ENCODE peak calls at places on chromosome 7, in five cellular contexts. One of them, this sample, is unnamed.

GRCh38 chr7:30433082-30433481 is 45.5 kb downstream of the NOD1 start:
- DNase-seq in stimulated activated naive CD8-positive, alpha-beta T cell treated with anti-CD3 and anti-CD28 coated beads, Interleukin-15, Interleukin-2, amounts not matched to agents 100 U/mL and 50 U/mL, for 24 hours: no peak
- DNase-seq in HTR-8/SVneo: no peak
- DNase-seq in COR-L47: no peak
- DNase-seq in NCI-H2107: no peak
- DNase-seq in this sample: no peak

GRCh38 chr7:137001478-137001877 is 133.0 kb downstream of the CHRM2 start:
- DNase-seq in NCI-H2107: no peak
- DNase-seq in HTR-8/SVneo: no peak
- DNase-seq in COR-L47: no peak
- DNase-seq in stimulated activated naive CD8-positive, alpha-beta T cell treated with anti-CD3 and anti-CD28 coated beads, Interleukin-15, Interleukin-2, amounts not matched to agents 100 U/mL and 50 U/mL, for 24 hours: no peak
- DNase-seq in this sample: no peak

GRCh38 chr7:83672157-83672556 is 23.2 kb upstream of the SEMA3E start:
- DNase-seq in HTR-8/SVneo: no peak
- DNase-seq in stimulated activated naive CD8-positive, alpha-beta T cell treated with anti-CD3 and anti-CD28 coated beads, Interleukin-15, Interleukin-2, amounts not matched to agents 100 U/mL and 50 U/mL, for 24 hours: no peak
- DNase-seq in NCI-H2107: no peak
- DNase-seq in COR-L47: peak
- DNase-seq in this sample: no peak

GRCh38 chr7:100208911-100209408 is 10.8 kb upstream of the PVRIG start:
- DNase-seq in HTR-8/SVneo: no peak
- DNase-seq in COR-L47: no peak
- DNase-seq in stimulated activated naive CD8-positive, alpha-beta T cell treated with anti-CD3 and anti-CD28 coated beads, Interleukin-15, Interleukin-2, amounts not matched to agents 100 U/mL and 50 U/mL, for 24 hours: peak
- DNase-seq in NCI-H2107: no peak
- DNase-seq in this sample: no peak

GRCh38 chr7:11193131-11193867 is 219.6 kb downstream of the PHF14 start:
- DNase-seq in COR-L47: peak
- DNase-seq in HTR-8/SVneo: no peak
- DNase-seq in stimulated activated naive CD8-positive, alpha-beta T cell treated with anti-CD3 and anti-CD28 coated beads, Interleukin-15, Interleukin-2, amounts not matched to agents 100 U/mL and 50 U/mL, for 24 hours: no peak
- DNase-seq in NCI-H2107: peak
- DNase-seq in this sample: no peak

GRCh38 chr7:50785346-50785745 is 2.6 kb upstream of the GRB10 start:
- DNase-seq in HTR-8/SVneo: no peak
- DNase-seq in stimulated activated naive CD8-positive, alpha-beta T cell treated with anti-CD3 and anti-CD28 coated beads, Interleukin-15, Interleukin-2, amounts not matched to agents 100 U/mL and 50 U/mL, for 24 hours: no peak
- DNase-seq in NCI-H2107: no peak
- DNase-seq in COR-L47: no peak
- DNase-seq in this sample: no peak

GRCh38 chr7:47636111-47636692 is 54.3 kb upstream of the TNS3 start:
- DNase-seq in HTR-8/SVneo: no peak
- DNase-seq in COR-L47: no peak
- DNase-seq in stimulated activated naive CD8-positive, alpha-beta T cell treated with anti-CD3 and anti-CD28 coated beads, Interleukin-15, Interleukin-2, amounts not matched to agents 100 U/mL and 50 U/mL, for 24 hours: no peak
- DNase-seq in NCI-H2107: no peak
- DNase-seq in this sample: no peak

GRCh38 chr7:30562498-30562897 is 32.2 kb upstream of the GARS1 start:
- DNase-seq in NCI-H2107: no peak
- DNase-seq in HTR-8/SVneo: no peak
- DNase-seq in stimulated activated naive CD8-positive, alpha-beta T cell treated with anti-CD3 and anti-CD28 coated beads, Interleukin-15, Interleukin-2, amounts not matched to agents 100 U/mL and 50 U/mL, for 24 hours: no peak
- DNase-seq in COR-L47: peak
- DNase-seq in this sample: no peak

GRCh38 chr7:158241919-158242318 is 345.7 kb downstream of the PTPRN2 start:
- DNase-seq in stimulated activated naive CD8-positive, alpha-beta T cell treated with anti-CD3 and anti-CD28 coated beads, Interleukin-15, Interleukin-2, amounts not matched to agents 100 U/mL and 50 U/mL, for 24 hours: no peak
- DNase-seq in HTR-8/SVneo: no peak
- DNase-seq in COR-L47: no peak
- DNase-seq in NCI-H2107: no peak
- DNase-seq in this sample: no peak

GRCh38 chr7:99997545-99998137 is 17.8 kb upstream of the ZKSCAN1 start:
- DNase-seq in stimulated activated naive CD8-positive, alpha-beta T cell treated with anti-CD3 and anti-CD28 coated beads, Interleukin-15, Interleukin-2, amounts not matched to agents 100 U/mL and 50 U/mL, for 24 hours: peak
- DNase-seq in COR-L47: no peak
- DNase-seq in NCI-H2107: no peak
- DNase-seq in HTR-8/SVneo: no peak
- DNase-seq in this sample: no peak

GRCh38 chr7:55063633-55064032 is 44.8 kb downstream of the EGFR start:
- DNase-seq in stimulated activated naive CD8-positive, alpha-beta T cell treated with anti-CD3 and anti-CD28 coated beads, Interleukin-15, Interleukin-2, amounts not matched to agents 100 U/mL and 50 U/mL, for 24 hours: no peak
- DNase-seq in NCI-H2107: no peak
- DNase-seq in HTR-8/SVneo: peak
- DNase-seq in COR-L47: no peak
- DNase-seq in this sample: no peak

GRCh38 chr7:131495679-131496498 is 60.5 kb downstream of the PODXL start:
- DNase-seq in NCI-H2107: no peak
- DNase-seq in COR-L47: no peak
- DNase-seq in stimulated activated naive CD8-positive, alpha-beta T cell treated with anti-CD3 and anti-CD28 coated beads, Interleukin-15, Interleukin-2, amounts not matched to agents 100 U/mL and 50 U/mL, for 24 hours: no peak
- DNase-seq in HTR-8/SVneo: no peak
- DNase-seq in this sample: no peak

GRCh38 chr7:134899729-134900128 is 86.6 kb upstream of the AGBL3 start:
- DNase-seq in COR-L47: no peak
- DNase-seq in NCI-H2107: no peak
- DNase-seq in stimulated activated naive CD8-positive, alpha-beta T cell treated with anti-CD3 and anti-CD28 coated beads, Interleukin-15, Interleukin-2, amounts not matched to agents 100 U/mL and 50 U/mL, for 24 hours: no peak
- DNase-seq in HTR-8/SVneo: no peak
- DNase-seq in this sample: no peak

GRCh38 chr7:95840953-95841950 is 68.9 kb downstream of the DYNC1I1 start:
- DNase-seq in HTR-8/SVneo: no peak
- DNase-seq in stimulated activated naive CD8-positive, alpha-beta T cell treated with anti-CD3 and anti-CD28 coated beads, Interleukin-15, Interleukin-2, amounts not matched to agents 100 U/mL and 50 U/mL, for 24 hours: no peak
- DNase-seq in NCI-H2107: no peak
- DNase-seq in COR-L47: no peak
- DNase-seq in this sample: no peak

GRCh38 chr7:69199661-69200060 is 398.6 kb upstream of the AUTS2 start:
- DNase-seq in HTR-8/SVneo: no peak
- DNase-seq in COR-L47: peak
- DNase-seq in stimulated activated naive CD8-positive, alpha-beta T cell treated with anti-CD3 and anti-CD28 coated beads, Interleukin-15, Interleukin-2, amounts not matched to agents 100 U/mL and 50 U/mL, for 24 hours: no peak
- DNase-seq in NCI-H2107: no peak
- DNase-seq in this sample: no peak

GRCh38 chr7:148255333-148255732 is 335.2 kb upstream of the C7orf33 start:
- DNase-seq in stimulated activated naive CD8-positive, alpha-beta T cell treated with anti-CD3 and anti-CD28 coated beads, Interleukin-15, Interleukin-2, amounts not matched to agents 100 U/mL and 50 U/mL, for 24 hours: no peak
- DNase-seq in COR-L47: no peak
- DNase-seq in HTR-8/SVneo: no peak
- DNase-seq in NCI-H2107: no peak
- DNase-seq in this sample: no peak

GRCh38 chr7:75776295-75776971 is 4.4 kb upstream of the CCL26 start:
- DNase-seq in NCI-H2107: no peak
- DNase-seq in COR-L47: no peak
- DNase-seq in stimulated activated naive CD8-positive, alpha-beta T cell treated with anti-CD3 and anti-CD28 coated beads, Interleukin-15, Interleukin-2, amounts not matched to agents 100 U/mL and 50 U/mL, for 24 hours: peak
- DNase-seq in HTR-8/SVneo: no peak
- DNase-seq in this sample: no peak

GRCh38 chr7:9091282-9091681 is 657.9 kb downstream of the NXPH1 start:
- DNase-seq in NCI-H2107: no peak
- DNase-seq in stimulated activated naive CD8-positive, alpha-beta T cell treated with anti-CD3 and anti-CD28 coated beads, Interleukin-15, Interleukin-2, amounts not matched to agents 100 U/mL and 50 U/mL, for 24 hours: no peak
- DNase-seq in HTR-8/SVneo: no peak
- DNase-seq in COR-L47: no peak
- DNase-seq in this sample: no peak

GRCh38 chr7:41584746-41585145 is 118.1 kb downstream of the INHBA start:
- DNase-seq in NCI-H2107: no peak
- DNase-seq in HTR-8/SVneo: no peak
- DNase-seq in stimulated activated naive CD8-positive, alpha-beta T cell treated with anti-CD3 and anti-CD28 coated beads, Interleukin-15, Interleukin-2, amounts not matched to agents 100 U/mL and 50 U/mL, for 24 hours: no peak
- DNase-seq in COR-L47: no peak
- DNase-seq in this sample: no peak

GRCh38 chr7:138662066-138663061 is 38.8 kb downstream of the SVOPL start:
- DNase-seq in NCI-H2107: no peak
- DNase-seq in HTR-8/SVneo: no peak
- DNase-seq in COR-L47: no peak
- DNase-seq in stimulated activated naive CD8-positive, alpha-beta T cell treated with anti-CD3 and anti-CD28 coated beads, Interleukin-15, Interleukin-2, amounts not matched to agents 100 U/mL and 50 U/mL, for 24 hours: no peak
- DNase-seq in this sample: no peak

GRCh38 chr7:100082978-100083377 is 1.5 kb upstream of the ZNF3 start:
- DNase-seq in stimulated activated naive CD8-positive, alpha-beta T cell treated with anti-CD3 and anti-CD28 coated beads, Interleukin-15, Interleukin-2, amounts not matched to agents 100 U/mL and 50 U/mL, for 24 hours: no peak
- DNase-seq in NCI-H2107: no peak
- DNase-seq in COR-L47: no peak
- DNase-seq in HTR-8/SVneo: no peak
- DNase-seq in this sample: no peak

GRCh38 chr7:90892213-90892612 is 296.1 kb downstream of the CDK14 start:
- DNase-seq in stimulated activated naive CD8-positive, alpha-beta T cell treated with anti-CD3 and anti-CD28 coated beads, Interleukin-15, Interleukin-2, amounts not matched to agents 100 U/mL and 50 U/mL, for 24 hours: no peak
- DNase-seq in NCI-H2107: no peak
- DNase-seq in COR-L47: no peak
- DNase-seq in HTR-8/SVneo: no peak
- DNase-seq in this sample: no peak

GRCh38 chr7:2230882-2231281 is 1.9 kb downstream of the MAD1L1 start:
- DNase-seq in HTR-8/SVneo: no peak
- DNase-seq in NCI-H2107: no peak
- DNase-seq in stimulated activated naive CD8-positive, alpha-beta T cell treated with anti-CD3 and anti-CD28 coated beads, Interleukin-15, Interleukin-2, amounts not matched to agents 100 U/mL and 50 U/mL, for 24 hours: no peak
- DNase-seq in COR-L47: no peak
- DNase-seq in this sample: no peak

GRCh38 chr7:18361756-18362155 is 133.8 kb upstream of the HDAC9 start:
- DNase-seq in stimulated activated naive CD8-positive, alpha-beta T cell treated with anti-CD3 and anti-CD28 coated beads, Interleukin-15, Interleukin-2, amounts not matched to agents 100 U/mL and 50 U/mL, for 24 hours: no peak
- DNase-seq in HTR-8/SVneo: no peak
- DNase-seq in COR-L47: no peak
- DNase-seq in NCI-H2107: no peak
- DNase-seq in this sample: no peak

GRCh38 chr7:150742286-150742968 is 5.2 kb downstream of the GIMAP5 start:
- DNase-seq in stimulated activated naive CD8-positive, alpha-beta T cell treated with anti-CD3 and anti-CD28 coated beads, Interleukin-15, Interleukin-2, amounts not matched to agents 100 U/mL and 50 U/mL, for 24 hours: peak
- DNase-seq in HTR-8/SVneo: no peak
- DNase-seq in NCI-H2107: no peak
- DNase-seq in COR-L47: no peak
- DNase-seq in this sample: no peak

GRCh38 chr7:12684186-12684585 is 3.2 kb upstream of the ARL4A start:
- DNase-seq in stimulated activated naive CD8-positive, alpha-beta T cell treated with anti-CD3 and anti-CD28 coated beads, Interleukin-15, Interleukin-2, amounts not matched to agents 100 U/mL and 50 U/mL, for 24 hours: no peak
- DNase-seq in HTR-8/SVneo: no peak
- DNase-seq in NCI-H2107: no peak
- DNase-seq in COR-L47: no peak
- DNase-seq in this sample: no peak

GRCh38 chr7:44411306-44411705 is 79.2 kb downstream of the NUDCD3 start:
- DNase-seq in stimulated activated naive CD8-positive, alpha-beta T cell treated with anti-CD3 and anti-CD28 coated beads, Interleukin-15, Interleukin-2, amounts not matched to agents 100 U/mL and 50 U/mL, for 24 hours: no peak
- DNase-seq in NCI-H2107: no peak
- DNase-seq in HTR-8/SVneo: no peak
- DNase-seq in COR-L47: no peak
- DNase-seq in this sample: no peak

GRCh38 chr7:156764016-156764669 is 123.6 kb downstream of the RNF32 start:
- DNase-seq in stimulated activated naive CD8-positive, alpha-beta T cell treated with anti-CD3 and anti-CD28 coated beads, Interleukin-15, Interleukin-2, amounts not matched to agents 100 U/mL and 50 U/mL, for 24 hours: peak
- DNase-seq in HTR-8/SVneo: peak
- DNase-seq in NCI-H2107: peak
- DNase-seq in COR-L47: peak
- DNase-seq in this sample: peak

This sample was measured in amniotic stem cell.